ENCODE peak calls at places on chromosomes 4 and X, in six cellular contexts. K, A, Z, Y, T and L are unnamed samples.
A peak's percentile ranks its signal among the peaks of the same experiment; 100 is the strongest.

GRCh38 chr4:56408978-56409377 is 21.7 kb upstream of the AASDH start:
- DNase-seq in K (no peak), Z (no peak), T (no peak), A (no peak), Y (no peak), L (no peak)

GRCh38 chr4:85370400-85371032 is 104.4 kb upstream of the ARHGAP24 start:
- DNase-seq in Z (no peak), A (no peak), K (peak; percentile 21), T (peak; percentile 23), Y (no peak), L (no peak)

GRCh38 chr4:140109626-140110213 is 44.3 kb downstream of the MAML3 start:
- DNase-seq in T (no peak), A (no peak), K (no peak), Z (no peak), Y (no peak), L (no peak)

GRCh38 chr4:8725845-8726244 is 133.3 kb downstream of the CPZ start:
- DNase-seq in K (peak; percentile 14), T (peak; percentile 12), Z (no peak), Y (no peak), A (peak; percentile 68), L (no peak)

GRCh38 chr4:145179201-145179860 is 1.1 kb downstream of the OTUD4 start:
- DNase-seq in Y (peak; percentile 78), A (no peak), Z (peak; percentile 80), K (peak; percentile 82), T (peak; percentile 66), L (peak; percentile 87)

GRCh38 chr4:37693450-37694190 is 7.4 kb upstream of the RELL1 start:
- DNase-seq in Z (no peak), K (no peak), Y (no peak), T (no peak), A (no peak), L (no peak)

GRCh38 chr4:118849867-118850812 is 14.2 kb upstream of the SEC24D start:
- DNase-seq in K (peak; percentile 67), T (no peak), A (no peak), Z (no peak), Y (peak; percentile 27), L (no peak)

GRCh38 chr4:152628128-152628527 is 51.7 kb downstream of the TMEM154 start:
- DNase-seq in A (peak; percentile 44), K (no peak), T (no peak), Z (peak; percentile 50), Y (no peak), L (no peak)

GRCh38 chrX:97096385-97096784 is 212.7 kb downstream of the RPA4 start:
- DNase-seq in A (no peak), K (no peak), T (no peak), Z (no peak), Y (no peak), L (no peak)

GRCh38 chr4:153156263-153156662 is 48.0 kb upstream of the TRIM2 start:
- DNase-seq in Z (no peak), Y (peak; percentile 18), K (peak; percentile 50), A (no peak), T (no peak), L (no peak)

GRCh38 chrX:55907968-55908607 is 190.5 kb downstream of the RRAGB start:
- DNase-seq in T (peak; percentile 34), Z (peak; percentile 33), K (peak; percentile 63), Y (peak; percentile 18), A (peak; percentile 83), L (peak; percentile 69)

GRCh38 chrX:150731795-150732194 is 38.6 kb downstream of the MTMR1 start:
- DNase-seq in T (no peak), Y (peak; percentile 18), K (no peak), Z (no peak), A (no peak), L (no peak)

GRCh38 chr4:80069837-80070788 is 2.9 kb downstream of the ANTXR2 start:
- DNase-seq in A (no peak), K (no peak), Z (no peak), T (no peak), Y (no peak), L (no peak)

GRCh38 chr4:76614589-76614988 is 179.6 kb downstream of the SHROOM3 start:
- DNase-seq in Y (no peak), T (no peak), Z (no peak), K (no peak), A (no peak), L (no peak)

GRCh38 chr4:107666134-107666533 is 53.9 kb downstream of the PAPSS1 start:
- DNase-seq in K (no peak), A (no peak), Z (no peak), Y (no peak), T (no peak), L (no peak)

GRCh38 chrX:102651968-102652744 is 873 bp downstream of the GPRASP1 start:
- DNase-seq in T (no peak), A (no peak), K (peak; percentile 59), Y (peak; percentile 48), Z (no peak), L (no peak)

GRCh38 chr4:145609494-145610427 is 9.4 kb upstream of the MMAA start:
- DNase-seq in A (no peak), T (no peak), K (peak; percentile 78), Y (peak; percentile 58), Z (peak; percentile 31), L (no peak)

GRCh38 chr4:10396181-10396580 is 61.0 kb downstream of the ZNF518B start:
- DNase-seq in A (no peak), T (no peak), K (no peak), Z (no peak), Y (no peak), L (no peak)

GRCh38 chr4:173746424-173746823 is 216.4 kb upstream of the HAND2 start:
- DNase-seq in A (no peak), Y (no peak), K (no peak), T (no peak), Z (no peak), L (no peak)

GRCh38 chr4:173807347-173807746 is 277.3 kb upstream of the HAND2 start:
- DNase-seq in Z (peak; percentile 25), A (no peak), K (no peak), Y (no peak), T (no peak), L (no peak)

GRCh38 chr4:37728064-37728463 is 41.9 kb upstream of the RELL1 start:
- DNase-seq in K (no peak), Z (no peak), A (no peak), Y (no peak), T (no peak), L (no peak)

GRCh38 chr4:20629180-20630115 is 70.8 kb upstream of the PACRGL start:
- DNase-seq in T (no peak), K (no peak), A (no peak), Z (no peak), Y (no peak), L (no peak)

GRCh38 chr4:185573651-185574199 is 38.4 kb upstream of the PDLIM3 start:
- DNase-seq in T (no peak), Y (no peak), K (no peak), A (no peak), Z (no peak), L (no peak)

GRCh38 chrX:39602226-39602625 is 495.5 kb downstream of the BCOR start:
- DNase-seq in Y (no peak), Z (no peak), K (no peak), A (no peak), T (no peak), L (no peak)

GRCh38 chr4:2399216-2399615 is 19.2 kb downstream of the ZFYVE28 start:
- DNase-seq in T (no peak), Y (no peak), Z (no peak), K (no peak), A (no peak), L (no peak)

GRCh38 chrX:323721-324628 is 5.4 kb upstream of the GTPBP6 start:
- DNase-seq in Y (peak; percentile 47), K (peak; percentile 60), Z (peak; percentile 25), T (no peak), A (no peak), L (peak; percentile 82)

GRCh38 chrX:109840585-109840984 is 107.5 kb upstream of the ACSL4 start:
- DNase-seq in Z (no peak), K (no peak), T (no peak), A (no peak), Y (no peak), L (no peak)